ENCODE peak calls at places on chromosomes 1 and 21, in eight cellular contexts. A, S, U, E, B, M, Z and F are unnamed samples.

GRCh38 chr1:56788588-56788987 is 30.6 kb downstream of the FYB2 start:
- DNase-seq in E (peak; percentile 78), M (peak; percentile 55), U (no peak), A (no peak), S (no peak), B (no peak), Z (no peak), F (no peak)

GRCh38 chr1:61191140-61191720 is 108.9 kb downstream of the NFIA start:
- DNase-seq in B (no peak), U (no peak), S (no peak), A (no peak), Z (no peak), M (no peak), E (no peak), F (no peak)

GRCh38 chr1:31460027-31460426 is 47.0 kb downstream of the SERINC2 start:
- DNase-seq in U (no peak), S (no peak), Z (peak; percentile 28), M (peak; percentile 41), B (no peak), E (no peak), A (no peak), F (no peak)

GRCh38 chr21:42040411-42041180 is 30.4 kb upstream of the ZBTB21 start:
- DNase-seq in Z (peak; percentile 100), S (peak; percentile 57), E (no peak), A (no peak), B (peak; percentile 79), U (no peak), M (peak; percentile 53), F (peak; percentile 99)

GRCh38 chr1:156616463-156616862 is 2.8 kb upstream of the HAPLN2 start:
- DNase-seq in Z (peak; percentile 45), A (no peak), E (no peak), S (no peak), U (no peak), M (peak; percentile 60), B (no peak), F (peak; percentile 42)

GRCh38 chr1:204806943-204807624 is 63.6 kb upstream of the NFASC start:
- DNase-seq in U (peak; percentile 67), Z (peak; percentile 57), B (peak; percentile 76), M (peak; percentile 84), S (peak; percentile 98), E (peak; percentile 83), A (peak; percentile 87), F (peak; percentile 87)

GRCh38 chr1:18997508-18997907 is 41.0 kb upstream of the IFFO2 start:
- DNase-seq in Z (no peak), A (no peak), S (no peak), E (no peak), B (no peak), M (peak; percentile 38), U (no peak), F (no peak)

GRCh38 chr1:209354111-209354839 is 229.2 kb upstream of the CAMK1G start:
- DNase-seq in B (peak; percentile 85), Z (peak; percentile 92), M (peak; percentile 93), E (peak; percentile 80), S (peak; percentile 70), U (peak; percentile 87), A (peak; percentile 48), F (peak; percentile 61)

GRCh38 chr21:35399002-35399401 is 349.9 kb upstream of the RUNX1 start:
- DNase-seq in E (no peak), B (no peak), Z (no peak), A (no peak), M (no peak), S (no peak), U (no peak), F (no peak)

GRCh38 chr1:192812420-192813209 is 3.8 kb downstream of the RGS2 start:
- DNase-seq in U (no peak), S (no peak), E (no peak), M (no peak), Z (peak; percentile 43), B (no peak), A (no peak), F (no peak)

GRCh38 chr1:81149649-81150335 is 650.9 kb upstream of the ADGRL2 start:
- DNase-seq in M (no peak), A (no peak), S (no peak), Z (no peak), U (no peak), E (no peak), B (no peak), F (no peak)

GRCh38 chr21:39377444-39378050 is 28.7 kb upstream of the HMGN1 start:
- DNase-seq in B (no peak), M (no peak), S (no peak), U (no peak), A (no peak), E (no peak), Z (no peak), F (no peak)

GRCh38 chr21:39375446-39375845 is 26.6 kb upstream of the HMGN1 start:
- DNase-seq in S (no peak), M (no peak), B (no peak), A (no peak), U (no peak), Z (no peak), E (no peak), F (no peak)

GRCh38 chr21:39384674-39385298 is 35.9 kb upstream of the HMGN1 start:
- DNase-seq in E (no peak), U (no peak), Z (peak; percentile 55), S (no peak), M (no peak), B (no peak), A (no peak), F (peak; percentile 31)

GRCh38 chr21:39381009-39381408 is 32.1 kb upstream of the HMGN1 start:
- DNase-seq in A (no peak), M (no peak), U (no peak), E (no peak), B (no peak), S (no peak), Z (no peak), F (no peak)

DNA sequence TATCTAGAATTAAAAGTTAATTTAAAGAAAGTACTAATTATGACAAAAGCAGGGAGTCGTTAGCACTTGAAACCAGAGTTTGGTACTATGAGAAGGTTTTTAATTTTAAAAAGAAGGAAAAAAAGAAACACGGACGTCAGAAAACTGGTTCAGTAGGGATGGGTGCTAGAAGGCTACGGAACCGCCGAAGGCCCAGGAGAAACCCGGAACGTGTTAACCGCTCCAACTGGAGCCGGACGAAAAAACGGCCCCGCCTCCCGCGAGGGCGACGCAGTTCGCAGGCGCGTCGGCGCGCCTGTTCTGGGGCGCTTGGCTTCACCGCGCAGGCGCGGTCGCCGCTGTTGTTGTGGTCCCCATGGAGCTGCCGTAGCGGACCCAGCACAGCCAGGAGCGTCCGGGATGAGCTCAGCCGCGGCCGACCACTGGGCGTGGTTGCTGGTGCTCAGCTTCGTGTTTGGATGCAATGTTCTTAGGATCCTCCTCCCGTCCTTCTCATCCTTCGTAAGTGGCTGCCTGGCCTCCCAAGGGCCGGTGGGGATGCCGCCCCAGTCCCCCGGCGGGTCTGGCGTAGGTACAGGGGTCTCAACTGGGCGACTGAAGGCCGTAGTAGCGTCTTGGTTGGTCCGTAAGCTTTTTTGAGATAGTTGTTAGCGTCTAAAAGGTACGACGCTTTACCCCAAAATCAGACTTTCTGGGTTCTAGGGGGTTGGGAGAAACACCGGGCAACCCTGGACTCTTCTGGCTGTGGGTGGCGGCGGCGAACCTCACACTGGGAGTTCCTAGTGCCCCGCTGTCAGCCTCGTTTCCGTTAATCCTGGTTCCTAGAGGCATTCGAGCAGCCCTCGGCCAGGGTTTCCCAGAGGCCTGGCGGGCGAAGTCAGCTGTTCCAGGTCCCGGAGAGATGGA is 31.4 kb upstream of the HMGN1 start:
- DNase-seq in Z (peak; percentile 96), E (peak; percentile 93), M (peak; percentile 97), B (peak; percentile 81), A (peak; percentile 98), S (peak; percentile 72), U (peak; percentile 93), F (peak; percentile 98)
- TF ChIP-seq POLR2A in Z (peak; percentile 92), E (no peak), M (peak; percentile 91), B (peak; percentile 62), A (peak; percentile 93), S (peak; percentile 48), U (no peak), F (peak; percentile 56)

GRCh38 chr1:5992034-5992813 is at the start of gene NPHP4:
- DNase-seq in A (peak; percentile 99), S (peak; percentile 99), M (peak; percentile 100), U (peak; percentile 100), Z (peak; percentile 100), B (peak; percentile 99), E (peak; percentile 100), F (peak; percentile 95)
- TF ChIP-seq POLR2A in A (peak; percentile 39), S (peak; percentile 20), M (peak; percentile 52), U (no peak), Z (peak; percentile 93), B (no peak), E (no peak), F (peak; percentile 44)

GRCh38 chr1:67114162-67114561 is 20.6 kb downstream of the C1orf141 start:
- DNase-seq in E (no peak), B (no peak), A (no peak), M (no peak), U (no peak), S (no peak), Z (no peak), F (no peak)

GRCh38 chr1:67120855-67121619 is 13.7 kb downstream of the C1orf141 start:
- DNase-seq in Z (no peak), B (no peak), U (no peak), S (no peak), E (no peak), M (no peak), A (no peak), F (no peak)

DNA sequence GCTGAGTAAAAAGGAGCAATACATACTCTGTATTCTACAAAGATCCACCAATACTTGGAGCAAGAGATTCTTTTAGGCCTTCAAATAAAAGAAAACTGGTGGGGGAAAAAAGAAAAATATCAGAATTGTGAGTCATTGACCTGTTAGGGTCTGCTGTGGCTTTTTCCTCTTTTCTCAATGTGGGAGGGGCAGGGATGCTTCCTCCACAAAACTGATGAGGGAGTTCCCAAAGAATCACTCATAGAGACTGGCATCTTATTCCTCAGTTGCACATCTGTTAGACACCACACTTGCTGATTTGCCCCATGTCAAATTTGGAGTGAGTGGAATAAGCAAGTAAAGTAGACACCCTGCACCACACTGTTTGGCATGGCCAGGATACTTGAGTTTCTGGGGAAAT is 16.6 kb downstream of the C1orf141 start:
- DNase-seq in B (no peak), S (no peak), M (no peak), E (no peak), A (no peak), Z (peak; percentile 23), U (no peak), F (no peak)
- TF ChIP-seq POLR2A in B (no peak), S (no peak), M (no peak), E (no peak), A (no peak), Z (no peak), U (no peak), F (no peak)

DNA sequence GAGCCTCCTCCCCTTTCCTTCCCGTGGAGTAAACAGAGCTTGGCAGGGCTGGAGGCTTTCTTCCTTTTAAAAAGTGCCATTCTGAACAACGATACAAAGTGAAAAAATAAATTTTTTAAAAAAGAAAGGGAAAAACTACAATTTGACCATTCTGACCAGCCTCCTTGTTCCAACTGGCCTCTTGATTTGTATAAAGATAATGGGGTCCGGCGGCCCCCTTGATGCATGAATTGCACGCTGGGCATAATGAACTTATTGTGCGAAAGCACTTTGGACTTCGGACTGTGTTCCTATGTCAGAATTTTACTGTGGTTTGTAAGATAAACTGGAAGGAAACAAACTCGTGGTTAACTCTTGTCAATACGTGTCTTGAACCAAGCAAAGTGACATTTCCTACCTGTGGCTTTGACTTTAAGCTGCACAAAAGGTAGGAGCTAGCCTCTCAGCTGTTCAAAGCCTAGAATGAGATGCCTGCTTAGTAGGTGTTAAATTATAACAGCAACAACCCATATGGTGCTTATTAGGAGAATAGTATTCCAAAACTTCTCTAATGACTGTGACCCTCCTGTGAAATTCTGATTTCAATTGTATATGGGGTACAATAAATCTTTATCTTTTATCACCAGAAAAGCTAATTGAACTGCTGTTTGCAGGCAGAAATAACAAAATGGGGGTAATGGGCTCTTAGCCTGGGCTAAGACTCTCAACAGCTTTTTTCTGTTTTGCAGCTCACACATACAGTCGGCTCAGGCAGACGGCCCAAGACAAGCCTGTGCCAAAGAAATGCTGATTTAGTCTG is 9.4 kb downstream of the IRF2BP2 start:
- DNase-seq in U (no peak), E (peak; percentile 66), Z (no peak), M (peak; percentile 66), A (peak; percentile 75), B (peak; percentile 51), S (no peak), F (no peak)
- TF ChIP-seq POLR2A in U (no peak), E (no peak), Z (peak; percentile 42), M (no peak), A (no peak), B (no peak), S (no peak), F (no peak)